ENCODE peak calls at places on chromosomes 16 and 17, in four cellular contexts. D, A, M and O are unnamed samples.

GRCh38 chr17:75869282-75870141 is 8.9 kb downstream of the TRIM47 start:
- DNase-seq in D (no peak), A (no peak), M (no peak), O (no peak)

GRCh38 chr17:57696050-57696449 is 49.0 kb downstream of the CCDC182 start:
- DNase-seq in D (no peak), A (no peak), M (no peak), O (no peak)

GRCh38 chr16:70162041-70162451 is 11.5 kb upstream of the CLEC18C start:
- DNase-seq in D (no peak), A (no peak), M (no peak), O (peak)

GRCh38 chr17:6509295-6509771 is 47.0 kb downstream of the PITPNM3 start:
- DNase-seq in D (no peak), A (no peak), M (no peak), O (no peak)

GRCh38 chr16:48499822-48500440 is 110.0 kb downstream of the N4BP1 start:
- DNase-seq in D (peak), A (no peak), M (no peak), O (no peak)

GRCh38 chr16:85042606-85043005 is 15.0 kb downstream of the KIAA0513 start:
- DNase-seq in D (no peak), A (no peak), M (no peak), O (no peak)

GRCh38 chr16:69626256-69626655 is 60.5 kb downstream of the NFAT5 start:
- DNase-seq in D (no peak), A (no peak), M (no peak), O (no peak)

GRCh38 chr16:68935008-68935407 is 91.7 kb downstream of the TANGO6 start:
- DNase-seq in D (no peak), A (no peak), M (no peak), O (no peak)

GRCh38 chr17:43134774-43135453 is 9.8 kb upstream of the BRCA1 start:
- DNase-seq in D (no peak), A (no peak), M (no peak), O (no peak)

GRCh38 chr17:1153795-1154546 is 25.8 kb downstream of the ABR start:
- DNase-seq in D (no peak), A (no peak), M (no peak), O (no peak)

GRCh38 chr16:82344157-82344556 is 174.1 kb upstream of the MPHOSPH6 start:
- DNase-seq in D (peak), A (no peak), M (no peak), O (no peak)

GRCh38 chr16:20763461-20764232 is at the start of gene ACSM3:
- DNase-seq in D (peak), A (peak), M (peak), O (peak)

GRCh38 chr16:67562526-67562917 is at the start of gene CTCF:
- DNase-seq in D (peak), A (peak), M (peak), O (no peak)

GRCh38 chr17:69130627-69131293 is 10.9 kb downstream of the ABCA6 start:
- DNase-seq in D (no peak), A (no peak), M (no peak), O (no peak)

GRCh38 chr16:75027520-75028300 is 28.9 kb downstream of the ZNRF1 start:
- DNase-seq in D (no peak), A (no peak), M (no peak), O (no peak)

GRCh38 chr16:87780385-87780989 is 14.7 kb upstream of the KLHDC4 start:
- DNase-seq in D (no peak), A (peak), M (no peak), O (no peak)

GRCh38 chr17:41812176-41813038 is at the start of gene FKBP10:
- DNase-seq in D (peak), A (no peak), M (peak), O (peak)
- TF ChIP-seq CTCF in D (no peak), A (no peak), M (no peak), O (no peak)

GRCh38 chr16:26645629-26646028 is 421.1 kb upstream of the C16orf82 start:
- DNase-seq in D (peak), A (no peak), M (peak), O (no peak)
- TF ChIP-seq CTCF in D (no peak), A (peak), M (peak), O (peak)

GRCh38 chr16:30417447-30418349 is 10.3 kb downstream of the ZNF771 start:
- DNase-seq in D (peak), A (peak), M (peak), O (peak)
- TF ChIP-seq CTCF in D (peak), A (peak), M (peak), O (peak)

DNA sequence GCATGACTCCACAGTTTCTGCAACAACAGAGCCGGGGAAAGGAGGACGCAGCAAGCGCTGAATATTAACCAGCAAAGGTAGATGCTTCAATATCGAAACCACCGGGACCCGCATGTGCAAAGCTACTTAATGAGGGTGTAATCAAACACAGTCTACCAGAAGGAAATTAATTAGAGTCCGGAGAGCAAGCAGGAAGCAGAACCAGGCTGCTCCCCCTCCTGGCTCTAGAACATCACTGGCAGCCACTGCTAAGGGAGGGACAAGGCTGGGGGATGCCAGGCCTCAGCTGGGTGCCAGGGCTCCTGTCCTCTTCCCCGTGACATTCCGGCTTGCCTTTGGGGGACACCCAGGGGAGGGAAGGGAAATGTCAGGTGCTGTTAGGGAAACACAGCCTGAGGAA is 21.7 kb downstream of the LRRC75A start:
- DNase-seq in D (no peak), A (no peak), M (no peak), O (no peak)
- TF ChIP-seq CTCF in D (no peak), A (no peak), M (no peak), O (no peak)

GRCh38 chr17:21389352-21389751 is 13.2 kb downstream of the KCNJ12 start:
- DNase-seq in D (no peak), A (no peak), M (no peak), O (no peak)
- TF ChIP-seq CTCF in D (no peak), A (no peak), M (no peak), O (no peak)